ENCODE peak calls at places on chromosomes 13 and 19, in ten cellular contexts. K, P, T, J, O, L, H, S, N and G are unnamed samples.

GRCh38 chr19:38437917-38438316 is 4.4 kb downstream of the RYR1 start:
- DNase-seq in H (no peak), K (no peak), O (no peak), S (no peak), P (no peak), N (no peak), L (no peak), J (no peak), T (no peak), G (no peak)

GRCh38 chr19:8965887-8966286 is 44.3 kb downstream of the MUC16 start:
- DNase-seq in N (no peak), L (no peak), K (no peak), S (no peak), P (no peak), T (no peak), H (no peak), J (no peak), O (no peak), G (no peak)

GRCh38 chr19:55549500-55550320 is 4.4 kb upstream of the SBK3 start:
- DNase-seq in T (no peak), S (peak), H (peak), P (no peak), O (no peak), N (no peak), L (no peak), K (no peak), J (peak), G (no peak)

GRCh38 chr13:39035204-39035603 is 2.7 kb downstream of the PROSER1 start:
- DNase-seq in P (no peak), S (no peak), K (no peak), O (no peak), J (no peak), T (no peak), N (no peak), H (no peak), L (no peak), G (no peak)

GRCh38 chr19:28235606-28236125 is 977.3 kb downstream of the UQCRFS1 start:
- DNase-seq in L (no peak), H (no peak), P (no peak), N (no peak), O (no peak), K (no peak), T (no peak), S (no peak), J (peak), G (no peak)

GRCh38 chr19:52336117-52336811 is at the start of gene ZNF610:
- DNase-seq in J (peak), H (peak), T (peak), K (peak), O (peak), P (peak), N (peak), L (peak), S (peak), G (peak)

GRCh38 chr13:40221460-40222201 is 444.8 kb downstream of the FOXO1 start:
- DNase-seq in J (peak), K (no peak), N (peak), O (no peak), T (peak), P (no peak), S (peak), H (no peak), L (peak), G (no peak)

GRCh38 chr13:23506821-23507210 is 63.4 kb upstream of the TNFRSF19 start:
- DNase-seq in S (peak), T (no peak), H (peak), J (peak), K (no peak), L (no peak), N (no peak), O (no peak), P (no peak), G (no peak)

GRCh38 chr19:31497709-31498108 is 148.5 kb upstream of the TSHZ3 start:
- DNase-seq in P (peak), S (no peak), K (no peak), H (no peak), O (no peak), J (no peak), N (no peak), L (no peak), T (no peak), G (no peak)

GRCh38 chr19:52658595-52658994 is 20.4 kb upstream of the ZNF83 start:
- DNase-seq in O (no peak), T (no peak), S (no peak), L (no peak), H (no peak), N (no peak), K (no peak), J (no peak), P (no peak), G (no peak)

GRCh38 chr13:49711218-49711863 is 20.1 kb upstream of the EBPL start:
- DNase-seq in S (peak), J (peak), P (no peak), H (no peak), T (no peak), N (no peak), L (no peak), K (no peak), O (no peak), G (no peak)

GRCh38 chr13:45362939-45363338 is 22.0 kb upstream of the TPT1 start:
- DNase-seq in N (no peak), K (no peak), L (no peak), O (no peak), T (no peak), H (no peak), J (no peak), S (no peak), P (no peak), G (no peak)

GRCh38 chr13:90299238-90299637 is 1048.2 kb upstream of the MIR17HG start:
- DNase-seq in J (no peak), K (no peak), O (no peak), T (no peak), P (no peak), L (no peak), S (no peak), H (no peak), N (no peak), G (no peak)

GRCh38 chr13:106318941-106319411 is 216.5 kb downstream of the EFNB2 start:
- DNase-seq in H (peak), K (no peak), T (no peak), J (peak), O (no peak), L (no peak), S (peak), P (no peak), N (no peak), G (no peak)

GRCh38 chr19:35083678-35084077 is 31.9 kb upstream of the FXYD3 start:
- DNase-seq in N (no peak), T (no peak), K (no peak), J (no peak), L (no peak), S (no peak), P (no peak), O (no peak), H (no peak), G (no peak)

GRCh38 chr19:4970558-4971423 is 1.9 kb downstream of the KDM4B start:
- DNase-seq in L (no peak), P (peak), K (no peak), S (peak), O (no peak), N (no peak), J (no peak), T (no peak), H (no peak), G (no peak)

GRCh38 chr19:47729468-47729798 is 15.9 kb upstream of the NOP53 start:
- DNase-seq in T (no peak), H (peak), N (no peak), P (peak), L (no peak), S (peak), K (peak), J (peak), O (no peak), G (no peak)

GRCh38 chr13:34164585-34164984 is 346.6 kb downstream of the RFC3 start:
- DNase-seq in T (no peak), K (no peak), P (no peak), S (no peak), J (peak), N (no peak), H (no peak), L (no peak), O (no peak), G (no peak)

GRCh38 chr13:26202365-26202972 is 19.6 kb downstream of the RNF6 start:
- DNase-seq in O (no peak), K (no peak), H (peak), N (no peak), J (peak), P (no peak), S (peak), T (no peak), L (no peak), G (no peak)

GRCh38 chr19:10111405-10111811 is at the start of gene P2RY11:
- DNase-seq in H (no peak), J (no peak), O (no peak), K (peak), P (no peak), S (no peak), T (no peak), L (peak), N (no peak), G (no peak)

GRCh38 chr13:37118002-37118401 is 12.5 kb upstream of the CSNK1A1L start:
- DNase-seq in P (no peak), O (no peak), K (no peak), N (no peak), H (no peak), S (peak), J (no peak), T (no peak), L (no peak), G (no peak)

GRCh38 chr19:15283141-15283885 is 49.0 kb downstream of the BRD4 start:
- DNase-seq in N (no peak), H (no peak), T (no peak), P (no peak), L (peak), O (no peak), S (peak), K (no peak), J (peak), G (no peak)